ENCODE peak calls at places on chromosomes 5 and 9, in four cellular contexts. E is uterus; B is mesendoderm; M is naive thymus-derived CD4-positive, alpha-beta T cell. V is an unnamed sample.

GRCh38 chr9:72477862-72478564 is 43.4 kb upstream of the TMC1 start:
- DNase-seq in E (no peak), B (peak; percentile 89), M (no peak), V (no peak)

GRCh38 chr5:116897291-116897690 is 322.7 kb upstream of the SEMA6A start:
- DNase-seq in M (no peak), B (no peak), E (no peak), V (no peak)

GRCh38 chr9:133574791-133575672 is 34.2 kb downstream of the FAM163B start:
- DNase-seq in E (no peak), B (no peak), M (no peak), V (no peak)

GRCh38 chr5:113371788-113372196 is 63.0 kb downstream of the TSSK1B start:
- DNase-seq in B (no peak), E (no peak), M (no peak), V (no peak)

GRCh38 chr5:7805379-7805778 is 45.6 kb downstream of the CFAP90 start:
- DNase-seq in E (no peak), B (peak; percentile 39), M (no peak), V (no peak)

GRCh38 chr9:74172874-74173273 is 324.3 kb upstream of the RORB start:
- DNase-seq in B (no peak), E (no peak), M (no peak), V (no peak)

GRCh38 chr5:78734094-78734845 is 85.7 kb upstream of the LHFPL2 start:
- DNase-seq in E (no peak), M (no peak), B (no peak), V (no peak)

GRCh38 chr9:96008502-96009222 is 133.2 kb downstream of the ERCC6L2 start:
- DNase-seq in E (no peak), B (no peak), M (no peak), V (no peak)

GRCh38 chr9:123776856-123777560 is 152.9 kb downstream of the DENND1A start:
- DNase-seq in B (peak; percentile 39), M (no peak), E (no peak), V (no peak)

GRCh38 chr5:155959082-155959481 is 367.9 kb upstream of the SGCD start:
- DNase-seq in B (no peak), M (no peak), E (no peak), V (no peak)
- H3K4me1 ChIP-seq in B (no peaks in the 10 kb centered on the region), M (no peaks in the 10 kb centered on the region), E (no peaks in the 10 kb centered on the region), V (no peaks in the 10 kb centered on the region)

DNA sequence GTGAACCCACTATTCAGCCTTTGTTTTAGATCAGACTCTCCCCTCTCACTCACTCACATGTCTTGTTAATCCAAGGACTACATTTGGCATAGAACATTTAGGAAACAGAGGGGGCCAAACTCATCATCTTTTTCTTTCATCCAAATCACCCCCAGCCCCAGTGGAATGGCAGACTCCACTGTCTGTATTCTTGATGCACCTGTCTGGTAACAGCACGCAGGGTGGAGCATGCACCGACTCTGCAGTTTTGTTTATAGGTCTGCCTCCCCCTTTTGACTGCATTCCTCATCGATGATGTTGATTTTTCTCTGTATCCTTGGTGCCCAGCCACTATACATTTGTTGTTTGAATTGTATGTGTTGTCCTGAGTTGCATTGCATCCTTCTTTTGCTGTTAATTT is 66.0 kb downstream of the ANGPTL2 start:
- DNase-seq in E (no peak), B (no peak), M (no peak), V (no peak)
- H3K4me1 ChIP-seq in E (no peaks in the 10 kb centered on the region), B (no peaks in the 10 kb centered on the region), M (no peaks in the 10 kb centered on the region), V (no peaks in the 10 kb centered on the region)

GRCh38 chr5:158484968-158485367 is 614.7 kb downstream of the EBF1 start:
- DNase-seq in B (peak; percentile 18), E (no peak), M (no peak), V (no peak)
- H3K4me1 ChIP-seq in B (no peaks in the 10 kb centered on the region), E (no peaks in the 10 kb centered on the region), M (no peaks in the 10 kb centered on the region), V (no peaks in the 10 kb centered on the region)

GRCh38 chr9:90974643-90975245 is 173.1 kb downstream of the SYK start:
- DNase-seq in E (no peak), M (no peak), B (no peak), V (no peak)
- H3K4me1 ChIP-seq in E (no peaks in the 10 kb centered on the region), M (no peaks in the 10 kb centered on the region), B (peaks cover 4% of the 10 kb centered on the region), V (no peaks in the 10 kb centered on the region)

GRCh38 chr5:138948391-138949222 is 73.5 kb upstream of the LRRTM2 start:
- DNase-seq in B (no peak), E (no peak), M (no peak), V (no peak)
- H3K4me1 ChIP-seq in B (no peaks in the 10 kb centered on the region), E (peaks cover 10% of the 10 kb centered on the region), M (peaks cover 10% of the 10 kb centered on the region), V (peaks cover 9% of the 10 kb centered on the region)

DNA sequence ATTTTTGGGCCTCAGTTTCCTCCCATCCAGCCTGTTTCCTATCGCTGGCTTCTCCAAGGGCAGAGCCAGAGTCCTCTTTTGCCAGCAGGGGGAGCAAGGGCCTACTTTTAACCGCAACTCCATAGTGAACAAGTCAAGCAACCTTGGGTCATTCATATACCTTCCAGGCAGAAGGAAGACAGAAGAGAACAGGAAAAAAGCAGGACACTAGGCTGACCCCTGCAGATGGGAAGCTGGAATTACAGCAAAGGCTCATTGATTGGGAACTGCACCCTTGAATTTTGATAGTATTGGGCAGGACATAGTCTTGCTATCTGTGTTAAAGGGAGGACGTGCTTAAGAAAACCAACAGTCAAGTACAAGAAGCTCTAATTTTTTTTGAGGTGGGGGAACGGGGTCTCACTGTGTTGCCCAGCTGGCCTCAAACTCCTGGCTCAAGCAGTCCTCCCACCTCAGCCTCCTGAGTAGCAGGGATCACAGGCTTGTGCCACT is 30.1 kb downstream of the QRFP start:
- DNase-seq in M (peak; percentile 36), B (peak; percentile 98), E (peak; percentile 69), V (peak; percentile 38)
- H3K4me1 ChIP-seq in M (no peaks in the 10 kb centered on the region), B (no peaks in the 10 kb centered on the region), E (peaks cover 13% of the 10 kb centered on the region), V (no peaks in the 10 kb centered on the region)

DNA sequence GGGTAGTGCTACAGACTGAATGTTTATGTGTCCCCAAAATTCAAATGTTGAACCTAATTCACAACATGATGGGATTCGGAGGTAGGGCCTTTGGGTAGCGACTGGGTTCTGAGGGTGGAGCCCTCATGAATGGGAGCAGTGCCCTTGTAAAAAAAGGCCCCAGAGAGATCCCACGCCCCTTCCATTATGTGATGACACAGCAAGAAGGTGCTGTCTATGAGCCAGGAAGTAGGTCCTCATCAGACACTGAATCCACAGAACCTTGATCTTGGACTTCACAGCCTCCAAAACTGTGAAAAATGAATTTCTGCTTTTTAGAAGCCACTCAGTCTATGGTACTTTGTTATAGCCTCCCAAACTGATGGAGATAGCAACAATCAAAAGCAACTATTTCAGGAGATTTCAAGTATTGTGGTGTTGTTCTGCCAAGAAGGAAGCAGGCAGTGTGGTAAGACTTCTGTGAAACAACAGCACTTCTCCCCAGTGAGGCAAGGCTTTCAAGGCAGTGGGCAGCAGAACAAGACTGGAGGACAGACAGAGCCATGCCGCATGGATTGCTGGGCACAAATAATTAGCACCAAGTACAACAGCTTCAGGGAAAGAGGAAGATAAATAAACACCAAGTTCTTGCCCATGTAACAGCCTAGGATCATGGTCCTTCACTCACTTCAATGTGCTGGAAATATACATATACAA is 76.1 kb downstream of the OR2K2 start:
- DNase-seq in M (no peak), B (no peak), E (no peak), V (no peak)
- H3K4me1 ChIP-seq in M (no peaks in the 10 kb centered on the region), B (no peaks in the 10 kb centered on the region), E (no peaks in the 10 kb centered on the region), V (no peaks in the 10 kb centered on the region)

DNA sequence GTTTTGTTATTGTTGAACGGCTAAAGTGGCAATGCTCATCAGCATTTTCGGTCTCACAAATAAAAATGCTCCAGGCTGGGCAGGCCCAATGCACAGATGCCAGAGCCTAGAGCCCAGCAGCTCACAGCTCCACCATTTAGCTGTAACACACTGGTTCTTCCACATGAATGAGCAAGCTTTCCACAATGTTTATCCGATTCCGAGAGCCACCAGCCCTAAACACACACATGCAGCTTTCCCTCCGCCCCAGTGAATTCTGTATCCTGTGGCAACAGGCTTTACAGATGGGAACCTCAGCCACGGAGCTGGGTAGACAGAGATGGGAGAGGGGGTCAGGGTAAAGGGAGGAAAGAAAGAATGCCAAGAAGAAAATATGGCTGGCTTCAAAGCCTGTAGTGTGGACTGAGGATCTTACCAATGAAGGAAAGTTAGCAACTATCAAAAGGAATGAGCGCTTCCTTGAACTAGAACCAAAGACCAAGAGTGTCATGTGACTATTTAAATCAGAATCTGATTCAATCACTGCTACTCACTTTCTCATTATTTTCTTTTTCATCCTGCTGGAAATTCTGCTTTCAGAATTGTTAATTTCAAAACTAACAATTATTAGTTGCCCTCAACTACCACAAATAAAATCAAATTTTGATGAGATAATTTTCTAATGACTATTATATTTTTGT is 77.1 kb downstream of the MRPS27 start:
- DNase-seq in B (no peak), E (no peak), M (no peak), V (no peak)
- H3K4me1 ChIP-seq in B (no peaks in the 10 kb centered on the region), E (peaks cover 7% of the 10 kb centered on the region), M (no peaks in the 10 kb centered on the region), V (no peaks in the 10 kb centered on the region)

V was measured in CD4-positive, CD25-positive, alpha-beta regulatory T cell.